ENCODE peak calls at places on chromosomes 12 and 14, in eight cellular contexts. One of them, this sample, is unnamed.

GRCh38 chr12:114457620-114458019 is 51.7 kb upstream of the TBX5 start:
- DNase-seq in transverse colon: no peak
- DNase-seq in heart left ventricle: no peak
- DNase-seq in ovary: no peak
- DNase-seq in lower leg skin: no peak
- DNase-seq in HepG2: no peak
- DNase-seq in adrenal gland: no peak
- DNase-seq in esophagus squamous epithelium: no peak
- DNase-seq in this sample: no peak

GRCh38 chr12:113933201-113933786 is 32.8 kb downstream of the RBM19 start:
- DNase-seq in transverse colon: no peak
- DNase-seq in heart left ventricle: no peak
- DNase-seq in ovary: peak; percentile 83
- DNase-seq in lower leg skin: no peak
- DNase-seq in HepG2: no peak
- DNase-seq in adrenal gland: no peak
- DNase-seq in esophagus squamous epithelium: no peak
- DNase-seq in this sample: peak; percentile 64

GRCh38 chr12:19529933-19530630 is 90.8 kb downstream of the AEBP2 start:
- DNase-seq in transverse colon: no peak
- DNase-seq in heart left ventricle: no peak
- DNase-seq in ovary: no peak
- DNase-seq in lower leg skin: no peak
- DNase-seq in HepG2: no peak
- DNase-seq in adrenal gland: no peak
- DNase-seq in esophagus squamous epithelium: no peak
- DNase-seq in this sample: no peak

GRCh38 chr12:110058875-110059615 is 10.7 kb upstream of the C12orf76 start:
- DNase-seq in transverse colon: no peak
- DNase-seq in heart left ventricle: no peak
- DNase-seq in ovary: no peak
- DNase-seq in lower leg skin: no peak
- DNase-seq in HepG2: no peak
- DNase-seq in adrenal gland: no peak
- DNase-seq in esophagus squamous epithelium: no peak
- DNase-seq in this sample: no peak

GRCh38 chr12:47768323-47768811 is 4.7 kb upstream of the SLC48A1 start:
- DNase-seq in transverse colon: no peak
- DNase-seq in heart left ventricle: no peak
- DNase-seq in ovary: no peak
- DNase-seq in lower leg skin: no peak
- DNase-seq in HepG2: peak; percentile 86
- DNase-seq in adrenal gland: no peak
- DNase-seq in esophagus squamous epithelium: no peak
- DNase-seq in this sample: no peak

GRCh38 chr12:4956054-4956453 is 46.3 kb downstream of the KCNA1 start:
- DNase-seq in transverse colon: no peak
- DNase-seq in heart left ventricle: no peak
- DNase-seq in ovary: no peak
- DNase-seq in lower leg skin: no peak
- DNase-seq in HepG2: no peak
- DNase-seq in adrenal gland: no peak
- DNase-seq in esophagus squamous epithelium: no peak
- DNase-seq in this sample: no peak

GRCh38 chr12:42119085-42119633 is 25.5 kb downstream of the GXYLT1 start:
- DNase-seq in transverse colon: no peak
- DNase-seq in heart left ventricle: no peak
- DNase-seq in ovary: no peak
- DNase-seq in lower leg skin: no peak
- DNase-seq in HepG2: no peak
- DNase-seq in adrenal gland: no peak
- DNase-seq in esophagus squamous epithelium: no peak
- DNase-seq in this sample: no peak

GRCh38 chr14:91947196-91948184 is at the start of gene FBLN5:
- DNase-seq in transverse colon: peak; percentile 48
- DNase-seq in heart left ventricle: peak; percentile 67
- DNase-seq in ovary: peak; percentile 74
- DNase-seq in lower leg skin: peak; percentile 59
- DNase-seq in HepG2: no peak
- DNase-seq in adrenal gland: peak; percentile 49
- DNase-seq in esophagus squamous epithelium: no peak
- DNase-seq in this sample: peak; percentile 23

GRCh38 chr14:45181329-45181728 is 45.6 kb downstream of the FANCM start:
- DNase-seq in transverse colon: no peak
- DNase-seq in heart left ventricle: no peak
- DNase-seq in ovary: no peak
- DNase-seq in lower leg skin: no peak
- DNase-seq in HepG2: no peak
- DNase-seq in adrenal gland: no peak
- DNase-seq in esophagus squamous epithelium: no peak
- DNase-seq in this sample: no peak

GRCh38 chr12:62248873-62249272 is 11.3 kb upstream of the USP15 start:
- DNase-seq in transverse colon: no peak
- DNase-seq in heart left ventricle: no peak
- DNase-seq in ovary: no peak
- DNase-seq in lower leg skin: no peak
- DNase-seq in HepG2: no peak
- DNase-seq in adrenal gland: no peak
- DNase-seq in esophagus squamous epithelium: no peak
- DNase-seq in this sample: peak; percentile 95

GRCh38 chr14:40733206-40733605 is 873.5 kb upstream of the LRFN5 start:
- DNase-seq in transverse colon: no peak
- DNase-seq in heart left ventricle: no peak
- DNase-seq in ovary: no peak
- DNase-seq in lower leg skin: no peak
- DNase-seq in HepG2: no peak
- DNase-seq in adrenal gland: no peak
- DNase-seq in esophagus squamous epithelium: no peak
- DNase-seq in this sample: no peak

GRCh38 chr14:34258318-34258717 is 203.7 kb downstream of the SPTSSA start:
- DNase-seq in transverse colon: no peak
- DNase-seq in heart left ventricle: no peak
- DNase-seq in ovary: no peak
- DNase-seq in lower leg skin: no peak
- DNase-seq in HepG2: no peak
- DNase-seq in adrenal gland: no peak
- DNase-seq in esophagus squamous epithelium: no peak
- DNase-seq in this sample: no peak

GRCh38 chr12:3152013-3152412 is 74.8 kb downstream of the TSPAN9 start:
- DNase-seq in transverse colon: no peak
- DNase-seq in heart left ventricle: peak; percentile 37
- DNase-seq in ovary: no peak
- DNase-seq in lower leg skin: no peak
- DNase-seq in HepG2: no peak
- DNase-seq in adrenal gland: peak; percentile 41
- DNase-seq in esophagus squamous epithelium: no peak
- DNase-seq in this sample: no peak

GRCh38 chr14:69991422-69991821 is 112.2 kb downstream of the SMOC1 start:
- DNase-seq in transverse colon: no peak
- DNase-seq in heart left ventricle: no peak
- DNase-seq in ovary: no peak
- DNase-seq in lower leg skin: no peak
- DNase-seq in HepG2: no peak
- DNase-seq in adrenal gland: no peak
- DNase-seq in esophagus squamous epithelium: no peak
- DNase-seq in this sample: no peak

GRCh38 chr12:122227341-122227740 is 1.5 kb upstream of the DIABLO start:
- DNase-seq in transverse colon: no peak
- DNase-seq in heart left ventricle: no peak
- DNase-seq in ovary: peak; percentile 9
- DNase-seq in lower leg skin: no peak
- DNase-seq in HepG2: no peak
- DNase-seq in adrenal gland: peak; percentile 38
- DNase-seq in esophagus squamous epithelium: no peak
- DNase-seq in this sample: no peak

GRCh38 chr14:67526676-67527459 is 6.2 kb upstream of the PLEKHH1 start:
- DNase-seq in transverse colon: peak; percentile 49
- DNase-seq in heart left ventricle: peak; percentile 24
- DNase-seq in ovary: no peak
- DNase-seq in lower leg skin: no peak
- DNase-seq in HepG2: peak; percentile 43
- DNase-seq in adrenal gland: peak; percentile 76
- DNase-seq in esophagus squamous epithelium: no peak
- DNase-seq in this sample: peak; percentile 50

GRCh38 chr12:21476949-21477348 is 24.5 kb downstream of the RECQL start:
- DNase-seq in transverse colon: no peak
- DNase-seq in heart left ventricle: no peak
- DNase-seq in ovary: no peak
- DNase-seq in lower leg skin: no peak
- DNase-seq in HepG2: no peak
- DNase-seq in adrenal gland: no peak
- DNase-seq in esophagus squamous epithelium: no peak
- DNase-seq in this sample: no peak

GRCh38 chr12:70576341-70577282 is 60.6 kb downstream of the PTPRB start:
- DNase-seq in transverse colon: no peak
- DNase-seq in heart left ventricle: no peak
- DNase-seq in ovary: no peak
- DNase-seq in lower leg skin: no peak
- DNase-seq in HepG2: peak; percentile 64
- DNase-seq in adrenal gland: no peak
- DNase-seq in esophagus squamous epithelium: no peak
- DNase-seq in this sample: peak; percentile 55

GRCh38 chr12:27843714-27844245 is 63.7 kb upstream of the MANSC4 start:
- DNase-seq in transverse colon: no peak
- DNase-seq in heart left ventricle: no peak
- DNase-seq in ovary: no peak
- DNase-seq in lower leg skin: no peak
- DNase-seq in HepG2: peak; percentile 21
- DNase-seq in adrenal gland: no peak
- DNase-seq in esophagus squamous epithelium: no peak
- DNase-seq in this sample: peak; percentile 46

GRCh38 chr14:26180221-26180620 is 417.6 kb downstream of the NOVA1 start:
- DNase-seq in transverse colon: no peak
- DNase-seq in heart left ventricle: no peak
- DNase-seq in ovary: no peak
- DNase-seq in lower leg skin: no peak
- DNase-seq in HepG2: no peak
- DNase-seq in adrenal gland: no peak
- DNase-seq in esophagus squamous epithelium: no peak
- DNase-seq in this sample: no peak

GRCh38 chr12:3998397-3998796 is 125.2 kb upstream of the PARP11 start:
- DNase-seq in transverse colon: no peak
- DNase-seq in heart left ventricle: no peak
- DNase-seq in ovary: no peak
- DNase-seq in lower leg skin: no peak
- DNase-seq in HepG2: no peak
- DNase-seq in adrenal gland: no peak
- DNase-seq in esophagus squamous epithelium: no peak
- DNase-seq in this sample: no peak

GRCh38 chr14:54730156-54730961 is 163.4 kb downstream of the SAMD4A start:
- DNase-seq in transverse colon: peak; percentile 16
- DNase-seq in heart left ventricle: no peak
- DNase-seq in ovary: no peak
- DNase-seq in lower leg skin: peak; percentile 57
- DNase-seq in HepG2: no peak
- DNase-seq in adrenal gland: no peak
- DNase-seq in esophagus squamous epithelium: no peak
- DNase-seq in this sample: peak; percentile 31

GRCh38 chr14:59425322-59425945 is 39.7 kb downstream of the GPR135 start:
- DNase-seq in transverse colon: no peak
- DNase-seq in heart left ventricle: no peak
- DNase-seq in ovary: no peak
- DNase-seq in lower leg skin: no peak
- DNase-seq in HepG2: no peak
- DNase-seq in adrenal gland: no peak
- DNase-seq in esophagus squamous epithelium: no peak
- DNase-seq in this sample: no peak

GRCh38 chr12:12439636-12440035 is 82.8 kb downstream of the BORCS5 start:
- DNase-seq in transverse colon: no peak
- DNase-seq in heart left ventricle: no peak
- DNase-seq in ovary: no peak
- DNase-seq in lower leg skin: no peak
- DNase-seq in HepG2: peak; percentile 87
- DNase-seq in adrenal gland: no peak
- DNase-seq in esophagus squamous epithelium: no peak
- DNase-seq in this sample: peak; percentile 45
- TF ChIP-seq POLR2A in transverse colon: peak; percentile 17
- TF ChIP-seq POLR2A in heart left ventricle: no peak
- TF ChIP-seq POLR2A in ovary: no peak
- TF ChIP-seq POLR2A in lower leg skin: no peak
- TF ChIP-seq POLR2A in HepG2: no peak
- TF ChIP-seq POLR2A in adrenal gland: no peak
- TF ChIP-seq POLR2A in esophagus squamous epithelium: no peak
- TF ChIP-seq POLR2A in this sample: no peak

GRCh38 chr14:68794856-68795601 is 2.2 kb upstream of the ZFP36L1 start:
- DNase-seq in transverse colon: peak; percentile 54
- DNase-seq in heart left ventricle: no peak
- DNase-seq in ovary: peak; percentile 68
- DNase-seq in lower leg skin: peak; percentile 66
- DNase-seq in HepG2: no peak
- DNase-seq in adrenal gland: peak; percentile 71
- DNase-seq in esophagus squamous epithelium: no peak
- DNase-seq in this sample: peak; percentile 70
- TF ChIP-seq POLR2A in transverse colon: no peak
- TF ChIP-seq POLR2A in heart left ventricle: no peak
- TF ChIP-seq POLR2A in ovary: peak; percentile 51
- TF ChIP-seq POLR2A in lower leg skin: no peak
- TF ChIP-seq POLR2A in HepG2: peak; percentile 49
- TF ChIP-seq POLR2A in adrenal gland: no peak
- TF ChIP-seq POLR2A in esophagus squamous epithelium: no peak
- TF ChIP-seq POLR2A in this sample: peak; percentile 29

GRCh38 chr12:23947395-23947794 is 2.1 kb downstream of the SOX5 start:
- DNase-seq in transverse colon: no peak
- DNase-seq in heart left ventricle: no peak
- DNase-seq in ovary: no peak
- DNase-seq in lower leg skin: no peak
- DNase-seq in HepG2: no peak
- DNase-seq in adrenal gland: no peak
- DNase-seq in esophagus squamous epithelium: no peak
- DNase-seq in this sample: no peak
- TF ChIP-seq POLR2A in transverse colon: no peak
- TF ChIP-seq POLR2A in heart left ventricle: no peak
- TF ChIP-seq POLR2A in ovary: no peak
- TF ChIP-seq POLR2A in lower leg skin: no peak
- TF ChIP-seq POLR2A in HepG2: no peak
- TF ChIP-seq POLR2A in adrenal gland: no peak
- TF ChIP-seq POLR2A in esophagus squamous epithelium: no peak
- TF ChIP-seq POLR2A in this sample: no peak

DNA sequence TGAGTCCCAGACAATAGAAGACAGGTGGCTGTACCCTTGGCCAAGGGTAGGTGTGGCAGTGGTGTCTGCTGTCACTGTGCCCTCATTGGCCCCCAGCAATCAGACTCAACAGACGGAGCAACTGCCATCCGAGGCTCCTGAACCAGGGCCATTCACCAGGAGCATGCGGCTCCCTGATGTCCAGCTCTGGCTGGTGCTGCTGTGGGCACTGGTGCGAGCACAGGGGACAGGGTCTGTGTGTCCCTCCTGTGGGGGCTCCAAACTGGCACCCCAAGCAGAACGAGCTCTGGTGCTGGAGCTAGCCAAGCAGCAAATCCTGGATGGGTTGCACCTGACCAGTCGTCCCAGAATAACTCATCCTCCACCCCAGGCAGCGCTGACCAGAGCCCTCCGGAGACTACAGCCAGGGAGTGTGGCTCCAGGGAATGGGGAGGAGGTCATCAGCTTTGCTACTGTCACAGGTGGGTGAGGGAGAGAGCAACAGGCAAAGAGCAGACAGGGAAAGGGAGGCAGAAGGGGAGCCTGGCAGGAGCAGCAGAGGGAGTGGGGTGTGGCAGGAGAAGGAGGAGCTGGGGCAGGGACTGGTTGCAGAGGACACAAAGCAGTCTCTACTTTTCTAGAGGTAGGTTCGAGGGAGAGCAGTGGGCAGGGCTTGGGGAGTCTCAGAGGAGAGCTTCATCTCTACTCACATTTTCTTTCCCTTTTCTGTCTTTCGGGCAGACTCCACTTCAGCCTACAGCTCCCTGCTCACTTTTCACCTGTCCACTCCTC is 452 bp downstream of the INHBE start:
- DNase-seq in transverse colon: no peak
- DNase-seq in heart left ventricle: no peak
- DNase-seq in ovary: no peak
- DNase-seq in lower leg skin: no peak
- DNase-seq in HepG2: no peak
- DNase-seq in adrenal gland: no peak
- DNase-seq in esophagus squamous epithelium: no peak
- DNase-seq in this sample: no peak
- TF ChIP-seq POLR2A in transverse colon: no peak
- TF ChIP-seq POLR2A in heart left ventricle: no peak
- TF ChIP-seq POLR2A in ovary: no peak
- TF ChIP-seq POLR2A in lower leg skin: no peak
- TF ChIP-seq POLR2A in HepG2: no peak
- TF ChIP-seq POLR2A in adrenal gland: no peak
- TF ChIP-seq POLR2A in esophagus squamous epithelium: no peak
- TF ChIP-seq POLR2A in this sample: no peak